ENCODE peak calls at places on chromosomes 12 and 14, in nine cellular contexts. K is CD14-positive monocyte, A is T-helper 22 cell, X is mucosa of gallbladder, E is GM03348, I is lower leg skin, C is GM10248, H is germinal center, S is NCI-H187. N is an unnamed sample.

GRCh38 chr14:99256483-99256874 is 15.5 kb downstream of the BCL11B start:
- DNase-seq in K (no peak), A (no peak), X (no peak), E (no peak), I (no peak), C (no peak), H (no peak), S (no peak), N (no peak)

GRCh38 chr14:53571990-53572389 is 384.6 kb downstream of the BMP4 start:
- DNase-seq in K (no peak), A (no peak), X (no peak), E (no peak), I (no peak), C (no peak), H (no peak), S (no peak), N (no peak)

GRCh38 chr14:105168496-105168978 is at the start of gene JAG2:
- DNase-seq in K (no peak), A (peak), X (no peak), E (peak), I (no peak), C (peak), H (peak), S (no peak), N (peak)

GRCh38 chr14:93049867-93050331 is 65.8 kb downstream of the ITPK1 start:
- DNase-seq in K (no peak), A (no peak), X (no peak), E (no peak), I (no peak), C (no peak), H (no peak), S (no peak), N (no peak)

GRCh38 chr14:101857226-101857625 is 95.7 kb downstream of the PPP2R5C start:
- DNase-seq in K (no peak), A (no peak), X (no peak), E (no peak), I (no peak), C (no peak), H (no peak), S (no peak), N (no peak)

GRCh38 chr14:99679996-99680395 is 4.1 kb upstream of the CYP46A1 start:
- DNase-seq in K (no peak), A (no peak), X (no peak), E (no peak), I (no peak), C (no peak), H (no peak), S (no peak), N (no peak)

GRCh38 chr12:91460457-91460856 is 277.8 kb upstream of the DCN start:
- DNase-seq in K (no peak), A (no peak), X (no peak), E (no peak), I (no peak), C (no peak), H (no peak), S (no peak), N (no peak)

GRCh38 chr14:85921241-85921640 is 391.3 kb downstream of the FLRT2 start:
- DNase-seq in K (no peak), A (no peak), X (no peak), E (no peak), I (no peak), C (no peak), H (no peak), S (no peak), N (no peak)

GRCh38 chr14:44988694-44989093 is 26.7 kb downstream of the TOGARAM1 start:
- DNase-seq in K (no peak), A (no peak), X (no peak), E (no peak), I (no peak), C (no peak), H (no peak), S (peak), N (no peak)

GRCh38 chr12:29310899-29311298 is 70.1 kb downstream of the ERGIC2 start:
- DNase-seq in K (no peak), A (no peak), X (no peak), E (no peak), I (no peak), C (no peak), H (no peak), S (no peak), N (no peak)

GRCh38 chr12:2922329-2922728 is 31.6 kb downstream of the TULP3 start:
- DNase-seq in K (no peak), A (no peak), X (no peak), E (no peak), I (no peak), C (no peak), H (no peak), S (no peak), N (no peak)

GRCh38 chr12:128861226-128862016 is 8.1 kb downstream of the GLT1D1 start:
- DNase-seq in K (no peak), A (no peak), X (no peak), E (no peak), I (no peak), C (no peak), H (no peak), S (no peak), N (no peak)

GRCh38 chr12:15192721-15193120 is 28.5 kb downstream of the RERG start:
- DNase-seq in K (no peak), A (no peak), X (no peak), E (no peak), I (no peak), C (no peak), H (no peak), S (no peak), N (no peak)

GRCh38 chr12:23055004-23055403 is 430.0 kb downstream of the ETNK1 start:
- DNase-seq in K (no peak), A (no peak), X (no peak), E (no peak), I (no peak), C (no peak), H (no peak), S (no peak), N (no peak)

GRCh38 chr14:66944872-66945271 is 244.4 kb upstream of the GARIN2 start:
- DNase-seq in K (no peak), A (no peak), X (no peak), E (no peak), I (no peak), C (no peak), H (no peak), S (no peak), N (no peak)

GRCh38 chr12:45648070-45648469 is 81.4 kb upstream of the ARID2 start:
- DNase-seq in K (no peak), A (no peak), X (peak), E (no peak), I (no peak), C (no peak), H (no peak), S (no peak), N (no peak)

GRCh38 chr12:52871291-52871961 is 22.6 kb upstream of the KRT78 start:
- DNase-seq in K (no peak), A (no peak), X (no peak), E (peak), I (peak), C (no peak), H (no peak), S (no peak), N (no peak)

GRCh38 chr12:121893901-121894540 is 5.4 kb downstream of the PSMD9 start:
- DNase-seq in K (no peak), A (no peak), X (peak), E (peak), I (no peak), C (no peak), H (no peak), S (no peak), N (peak)

GRCh38 chr12:104565606-104566243 is 109.0 kb downstream of the CHST11 start:
- DNase-seq in K (no peak), A (no peak), X (no peak), E (peak), I (no peak), C (no peak), H (no peak), S (no peak), N (no peak)

GRCh38 chr14:53108292-53108937 is 44.7 kb downstream of the DDHD1 start:
- DNase-seq in K (no peak), A (no peak), X (no peak), E (peak), I (no peak), C (no peak), H (no peak), S (no peak), N (no peak)

GRCh38 chr12:57811028-57811755 is 7.3 kb downstream of the AVIL start:
- DNase-seq in K (no peak), A (no peak), X (no peak), E (no peak), I (no peak), C (no peak), H (no peak), S (no peak), N (no peak)

GRCh38 chr12:98397323-98398105 is 117.9 kb upstream of the TMPO start:
- DNase-seq in K (peak), A (peak), X (peak), E (peak), I (peak), C (peak), H (peak), S (peak), N (peak)

GRCh38 chr12:13044002-13044858 is at the start of gene FAM234B:
- DNase-seq in K (peak), A (peak), X (peak), E (peak), I (peak), C (peak), H (peak), S (peak), N (peak)

GRCh38 chr14:61564623-61565091 is 130.7 kb upstream of the HIF1A start:
- DNase-seq in K (no peak), A (no peak), X (no peak), E (peak), I (no peak), C (no peak), H (no peak), S (no peak), N (no peak)

GRCh38 chr14:62957562-62957961 is 87.7 kb downstream of the KCNH5 start:
- DNase-seq in K (no peak), A (no peak), X (no peak), E (peak), I (no peak), C (no peak), H (no peak), S (no peak), N (no peak)

GRCh38 chr12:113891737-113892520 is 74.2 kb downstream of the RBM19 start:
- DNase-seq in K (no peak), A (no peak), X (no peak), E (no peak), I (no peak), C (no peak), H (no peak), S (peak), N (no peak)

GRCh38 chr14:74459289-74459946 is 33.4 kb upstream of the SYNDIG1L start:
- DNase-seq in K (peak), A (no peak), X (no peak), E (peak), I (no peak), C (peak), H (peak), S (no peak), N (peak)

GRCh38 chr14:77305696-77306095 is 15.0 kb downstream of the POMT2 start:
- DNase-seq in K (no peak), A (no peak), X (no peak), E (no peak), I (no peak), C (no peak), H (no peak), S (no peak), N (no peak)

GRCh38 chr12:93894391-93895095 is 217.4 kb downstream of the CRADD start:
- DNase-seq in K (peak), A (no peak), X (peak), E (peak), I (peak), C (no peak), H (no peak), S (peak), N (no peak)

N was measured in activated naive CD4-positive, alpha-beta T cell treated with anti-CD3 and anti-CD28 coated beads, Interleukin-2, amount 50 U/mL, for 16 hours.